ENCODE peak calls at places on chromosomes 13 and 19, in four cellular contexts. B, I, A and T are unnamed samples.

GRCh38 chr19:10007811-10008211 is 2.5 kb downstream of the COL5A3 start:
- DNase-seq in I (peak), A (no peak), B (no peak), T (no peak)

GRCh38 chr13:95858286-95859075 is 181.5 kb downstream of the DNAJC3 start:
- DNase-seq in B (no peak), A (no peak), I (no peak), T (no peak)

GRCh38 chr13:93180376-93180966 is 46.1 kb upstream of the GPC6 start:
- DNase-seq in B (no peak), I (no peak), A (no peak), T (no peak)

GRCh38 chr19:11735375-11735774 is 3.4 kb downstream of the ZNF823 start:
- DNase-seq in I (no peak), B (no peak), A (no peak), T (no peak)

GRCh38 chr19:34408421-34408820 is 4.2 kb downstream of the PDCD2L start:
- DNase-seq in I (no peak), B (no peak), A (no peak), T (no peak)

GRCh38 chr13:32262619-32263018 is 52.5 kb downstream of the ZAR1L start:
- DNase-seq in A (no peak), I (no peak), B (no peak), T (no peak)

GRCh38 chr19:8814176-8814575 is 17.9 kb downstream of the ZNF558 start:
- DNase-seq in A (no peak), I (no peak), B (no peak), T (no peak)

GRCh38 chr13:100423375-100423774 is 165.2 kb downstream of the GGACT start:
- DNase-seq in I (no peak), A (no peak), B (no peak), T (no peak)

GRCh38 chr19:31152906-31153305 is 196.3 kb downstream of the TSHZ3 start:
- DNase-seq in I (no peak), B (no peak), A (no peak), T (no peak)

GRCh38 chr19:48480151-48480475 is 10.9 kb downstream of the CYTH2 start:
- DNase-seq in I (no peak), B (no peak), A (no peak), T (peak)

GRCh38 chr13:113586661-113587479 is 2.3 kb downstream of the TFDP1 start:
- DNase-seq in I (no peak), B (peak), A (no peak), T (no peak)

GRCh38 chr13:99459101-99459500 is 42.2 kb upstream of the TM9SF2 start:
- DNase-seq in A (peak), B (no peak), I (no peak), T (no peak)

GRCh38 chr13:50543767-50544166 is 299.7 kb downstream of the DLEU7 start:
- DNase-seq in I (no peak), B (no peak), A (no peak), T (no peak)

GRCh38 chr13:51435002-51435578 is 17.7 kb downstream of the INTS6 start:
- DNase-seq in I (peak), B (no peak), A (no peak), T (no peak)

GRCh38 chr13:43567608-43568007 is 219.2 kb downstream of the ENOX1 start:
- DNase-seq in I (no peak), A (no peak), B (no peak), T (no peak)

GRCh38 chr19:33282036-33282686 is 20.2 kb downstream of the CEBPA start:
- DNase-seq in A (no peak), B (no peak), I (no peak), T (no peak)

GRCh38 chr13:32117696-32118095 is 86.1 kb downstream of the FRY start:
- DNase-seq in A (no peak), B (no peak), I (no peak), T (no peak)

GRCh38 chr13:30110301-30111070 is 196.9 kb downstream of the KATNAL1 start:
- DNase-seq in B (no peak), A (no peak), I (no peak), T (no peak)

GRCh38 chr19:55652311-55653078 is 2.3 kb upstream of the U2AF2 start:
- DNase-seq in A (no peak), I (no peak), B (no peak), T (peak)

GRCh38 chr13:93446256-93446655 is 219.6 kb downstream of the GPC6 start:
- DNase-seq in A (no peak), I (no peak), B (no peak), T (no peak)

GRCh38 chr13:30308548-30308947 is 1.2 kb upstream of the KATNAL1 start:
- DNase-seq in A (peak), B (no peak), I (no peak), T (no peak)

GRCh38 chr13:49683489-49683888 is 7.8 kb downstream of the EBPL start:
- DNase-seq in B (no peak), A (no peak), I (no peak), T (no peak)

GRCh38 chr13:54402495-54402894 is 1373.9 kb downstream of the OLFM4 start:
- DNase-seq in A (no peak), B (no peak), I (no peak), T (no peak)

GRCh38 chr13:60267498-60268202 is 103.9 kb upstream of the DIAPH3 start:
- DNase-seq in I (no peak), B (peak), A (no peak), T (peak)

GRCh38 chr13:112901951-112902651 is 66.9 kb upstream of the MCF2L start:
- DNase-seq in A (peak), I (no peak), B (no peak), T (peak)

GRCh38 chr13:76828316-76828741 is 57.9 kb downstream of the KCTD12 start:
- DNase-seq in B (no peak), A (no peak), I (no peak), T (no peak)

GRCh38 chr19:23118400-23118799 is 1.6 kb downstream of the ZNF730 start:
- DNase-seq in B (no peak), I (no peak), A (no peak), T (peak)

GRCh38 chr19:58569191-58569942 is 3.8 kb downstream of the MZF1 start:
- DNase-seq in I (no peak), A (no peak), B (no peak), T (peak)

GRCh38 chr19:48644355-48644754 is 1.6 kb downstream of the CA11 start:
- DNase-seq in A (no peak), I (no peak), B (no peak), T (no peak)

GRCh38 chr13:67635754-67636153 is 405.6 kb upstream of the PCDH9 start:
- DNase-seq in B (no peak), A (no peak), I (no peak), T (no peak)

GRCh38 chr13:112828082-112828699 is 138.4 kb downstream of the ATP11A start:
- DNase-seq in I (no peak), A (no peak), B (no peak), T (no peak)

GRCh38 chr19:36140289-36141038 is 598 bp downstream of the CAPNS1 start:
- DNase-seq in B (peak), A (peak), I (peak), T (peak)

GRCh38 chr13:32024750-32025149 is 6.8 kb upstream of the FRY start:
- DNase-seq in A (no peak), B (no peak), I (no peak), T (no peak)

GRCh38 chr13:50319603-50320296 is 304.5 kb downstream of the KCNRG start:
- DNase-seq in B (no peak), I (no peak), A (peak), T (no peak)

GRCh38 chr13:34435338-34435737 is 506.7 kb upstream of the NBEA start:
- DNase-seq in I (no peak), B (no peak), A (no peak), T (no peak)

GRCh38 chr13:37446503-37446902 is 152.1 kb downstream of the POSTN start:
- DNase-seq in B (no peak), A (no peak), I (no peak), T (no peak)

DNA sequence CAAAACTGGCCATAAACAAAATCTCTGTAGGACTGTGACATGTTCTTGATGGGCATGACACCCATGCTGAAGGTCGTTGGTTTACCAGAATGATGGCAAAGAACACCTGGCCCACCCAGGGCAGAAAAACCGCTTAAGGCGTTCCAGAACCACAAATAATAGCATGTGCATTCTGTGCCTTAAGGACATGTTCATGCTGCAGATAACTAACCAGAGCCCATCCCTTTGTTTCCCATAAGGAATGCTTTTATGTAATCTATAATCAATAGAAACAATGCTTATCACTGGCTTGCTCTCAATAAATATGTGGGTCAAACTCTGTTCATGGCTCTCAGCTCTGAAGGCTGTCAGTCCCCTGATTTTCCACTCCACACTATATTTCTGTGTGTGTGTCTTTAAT is 11.2 kb upstream of the ZNF578 start:
- DNase-seq in B (no peak), I (no peak), A (no peak), T (no peak)
- TF ChIP-seq TEAD4 in B (no peak), I (no peak), A (no peak), T (no peak)

GRCh38 chr13:27680465-27680864 is 58.8 kb downstream of the POLR1D start:
- DNase-seq in I (no peak), A (no peak), B (no peak), T (no peak)
- TF ChIP-seq TEAD4 in I (no peak), A (no peak), B (no peak), T (no peak)

DNA sequence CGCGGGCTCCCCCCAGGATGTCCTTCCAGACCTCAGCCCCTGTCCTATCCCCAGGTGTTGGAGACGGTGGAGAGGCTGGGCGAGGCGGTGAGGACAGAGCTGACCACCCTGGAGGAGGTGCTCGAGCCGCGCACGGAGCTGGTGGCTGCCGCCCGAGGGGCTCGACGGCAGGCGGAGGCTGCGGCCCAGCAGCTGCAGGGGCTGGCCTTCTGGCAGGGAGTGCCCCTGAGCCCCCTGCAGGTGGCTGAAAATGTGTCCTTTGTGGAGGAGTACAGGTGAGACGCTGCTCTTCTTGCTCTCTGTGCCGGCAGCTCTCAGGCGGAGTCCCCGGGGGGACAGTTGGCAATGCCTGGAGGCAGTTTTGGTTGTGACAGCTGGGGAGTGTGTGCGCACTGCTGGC is 6.9 kb downstream of the TTYH1 start:
- DNase-seq in A (peak), I (no peak), B (peak), T (peak)
- TF ChIP-seq TEAD4 in A (no peak), I (no peak), B (no peak), T (no peak)

DNA sequence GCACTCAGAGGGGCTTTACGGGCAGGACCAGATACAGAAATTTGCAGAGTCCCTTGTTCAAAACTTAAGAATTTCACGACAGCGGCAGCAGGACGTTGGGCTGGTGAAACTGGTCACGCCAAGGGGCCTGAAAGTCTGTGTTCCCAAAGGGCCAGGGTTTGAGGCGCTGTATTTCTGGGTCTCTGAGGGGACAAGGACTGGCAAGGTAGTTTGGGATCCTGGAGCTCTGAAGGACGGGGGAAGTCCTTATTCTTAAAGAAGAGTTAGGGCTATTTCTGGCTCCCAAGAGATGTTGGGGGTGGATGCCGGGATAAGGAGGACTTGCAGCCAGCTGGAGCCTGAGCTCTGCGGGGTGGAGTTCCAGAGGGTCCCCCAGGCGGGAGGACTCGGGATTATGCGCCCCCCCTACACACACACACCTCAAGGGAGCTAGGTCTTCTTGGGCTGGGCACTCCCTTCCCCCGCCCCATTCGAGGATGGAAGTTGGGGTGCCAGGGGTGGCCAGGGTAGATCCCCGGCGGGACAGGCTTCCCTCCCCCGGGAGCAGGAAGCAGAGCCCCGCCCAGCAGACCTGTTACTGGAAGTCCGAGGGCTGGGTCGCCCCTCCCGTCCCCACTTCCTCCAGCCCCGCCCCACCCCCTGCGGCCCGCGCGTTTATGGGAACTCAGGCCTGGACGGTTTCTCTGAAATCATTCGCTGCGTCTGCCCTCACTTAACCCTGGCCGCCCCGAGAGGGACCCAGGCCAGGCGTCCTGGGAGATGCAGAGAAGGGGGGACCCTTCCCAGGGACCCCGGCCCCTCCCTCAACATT is 5.6 kb downstream of the BCL3 start:
- DNase-seq in B (peak), A (peak), I (peak), T (peak)
- TF ChIP-seq TEAD4 in B (no peak), A (no peak), I (no peak), T (no peak)